ENCODE peak calls at places on chromosomes 7 and 10, in six cellular contexts. C, O, Z, E, W and L are unnamed samples.
A peak's percentile ranks its signal among the peaks of the same experiment; 100 is the strongest.

GRCh38 chr7:140640060-140640611 is 477 bp downstream of the DENND2A start:
- DNase-seq in C (peak; percentile 61), O (no peak), Z (no peak), E (no peak), W (no peak), L (peak; percentile 77)

GRCh38 chr7:47956220-47956619 is 8.0 kb upstream of the PKD1L1 start:
- DNase-seq in C (no peak), O (no peak), Z (no peak), E (no peak), W (no peak), L (no peak)

GRCh38 chr7:116673504-116673865 is 1.5 kb downstream of the MET start:
- DNase-seq in C (no peak), O (no peak), Z (no peak), E (no peak), W (no peak), L (no peak)

GRCh38 chr10:65355141-65355680 is 1570.6 kb upstream of the LRRTM3 start:
- DNase-seq in C (no peak), O (no peak), Z (no peak), E (no peak), W (no peak), L (no peak)

GRCh38 chr10:74967850-74968620 is 141.6 kb downstream of the KAT6B start:
- DNase-seq in C (no peak), O (no peak), Z (no peak), E (no peak), W (no peak), L (no peak)

GRCh38 chr10:5529702-5530411 is 5.1 kb downstream of the CALML3 start:
- DNase-seq in C (no peak), O (no peak), Z (no peak), E (no peak), W (no peak), L (no peak)

GRCh38 chr10:81920213-81920829 is 45.3 kb downstream of the NRG3 start:
- DNase-seq in C (peak; percentile 56), O (no peak), Z (no peak), E (no peak), W (no peak), L (peak; percentile 44)

GRCh38 chr10:44714451-44714850 is 196.7 kb upstream of the TMEM72 start:
- DNase-seq in C (no peak), O (no peak), Z (no peak), E (no peak), W (no peak), L (no peak)

GRCh38 chr10:99524050-99524666 is 8.6 kb upstream of the NKX2-3 start:
- DNase-seq in C (no peak), O (no peak), Z (no peak), E (no peak), W (no peak), L (no peak)

GRCh38 chr7:27269455-27269854 is 26.9 kb downstream of the EVX1 start:
- DNase-seq in C (no peak), O (no peak), Z (no peak), E (no peak), W (no peak), L (no peak)

GRCh38 chr10:116691079-116691398 is 51.3 kb downstream of the HSPA12A start:
- DNase-seq in C (no peak), O (no peak), Z (no peak), E (no peak), W (no peak), L (no peak)

GRCh38 chr10:129761981-129762956 is 201.8 kb downstream of the EBF3 start:
- DNase-seq in C (no peak), O (no peak), Z (no peak), E (no peak), W (no peak), L (no peak)

GRCh38 chr7:23377134-23377533 is 78.0 kb downstream of the MALSU1 start:
- DNase-seq in C (no peak), O (no peak), Z (no peak), E (no peak), W (no peak), L (no peak)

GRCh38 chr10:123417414-123417813 is 248.7 kb upstream of the GPR26 start:
- DNase-seq in C (no peak), O (no peak), Z (no peak), E (no peak), W (no peak), L (no peak)

GRCh38 chr7:149245244-149245643 is 5.8 kb downstream of the ZNF212 start:
- DNase-seq in C (no peak), O (no peak), Z (no peak), E (no peak), W (no peak), L (no peak)

GRCh38 chr7:116777613-116778380 is 84.6 kb upstream of the CAPZA2 start:
- DNase-seq in C (no peak), O (no peak), Z (no peak), E (no peak), W (no peak), L (no peak)

GRCh38 chr7:117975436-117975835 is 102.2 kb upstream of the CTTNBP2 start:
- DNase-seq in C (no peak), O (no peak), Z (no peak), E (no peak), W (no peak), L (no peak)

GRCh38 chr7:128869944-128870285 is 7.3 kb downstream of the ATP6V1F start:
- DNase-seq in C (no peak), O (no peak), Z (no peak), E (no peak), W (no peak), L (no peak)

GRCh38 chr7:137120690-137121089 is 222.8 kb downstream of the PTN start:
- DNase-seq in C (no peak), O (no peak), Z (no peak), E (no peak), W (no peak), L (no peak)

GRCh38 chr7:36683695-36684357 is 40.5 kb downstream of the AOAH start:
- DNase-seq in C (no peak), O (no peak), Z (no peak), E (no peak), W (no peak), L (no peak)

GRCh38 chr10:116274141-116274861 is 1.3 kb upstream of the GFRA1 start:
- DNase-seq in C (peak; percentile 96), O (no peak), Z (no peak), E (no peak), W (no peak), L (peak; percentile 35)

GRCh38 chr7:49774459-49775064 is 1.1 kb downstream of the VWC2 start:
- DNase-seq in C (peak; percentile 25), O (no peak), Z (no peak), E (no peak), W (no peak), L (peak; percentile 43)

GRCh38 chr10:80137031-80137712 is 4.6 kb downstream of the PLAC9 start:
- DNase-seq in C (no peak), O (no peak), Z (no peak), E (peak; percentile 40), W (no peak), L (no peak)